ENCODE peak calls at places on chromosome X, in seven cellular contexts. L is transverse colon; Y is CD8-positive, alpha-beta T cell; V is GM12878; Q is aorta; E is gastrocnemius medialis; S is A549. X is an unnamed sample.

GRCh38 chrX:128142745-128143144 is 90.5 kb upstream of the ACTRT1 start:
- DNase-seq in L (no peak), Y (no peak), V (no peak), Q (no peak), E (no peak), S (no peak), X (no peak)

GRCh38 chrX:70168238-70169188 is 8.8 kb upstream of the DGAT2L6 start:
- DNase-seq in L (no peak), Y (no peak), V (no peak), Q (no peak), E (no peak), S (peak; percentile 53), X (no peak)

GRCh38 chrX:6599230-6599629 is 64.3 kb upstream of the VCX3A start:
- DNase-seq in L (no peak), Y (no peak), V (no peak), Q (no peak), E (no peak), S (no peak), X (no peak)

GRCh38 chrX:65528705-65529340 is 5.8 kb downstream of the LAS1L start:
- DNase-seq in L (peak; percentile 60), Y (peak; percentile 76), V (no peak), Q (no peak), E (peak; percentile 19), S (peak; percentile 75), X (no peak)

GRCh38 chrX:31224321-31225012 is 152.6 kb upstream of the FTHL17 start:
- DNase-seq in L (no peak), Y (no peak), V (no peak), Q (no peak), E (no peak), S (no peak), X (no peak)

GRCh38 chrX:73215263-73215662 is 612 bp upstream of the NAP1L2 start:
- DNase-seq in L (no peak), Y (no peak), V (no peak), Q (no peak), E (no peak), S (no peak), X (no peak)

GRCh38 chrX:33128048-33128805 is 83.1 kb downstream of the DMD start:
- DNase-seq in L (no peak), Y (no peak), V (no peak), Q (no peak), E (no peak), S (no peak), X (no peak)

GRCh38 chrX:11435568-11435967 is 142.4 kb downstream of the AMELX start:
- DNase-seq in L (no peak), Y (no peak), V (no peak), Q (no peak), E (no peak), S (no peak), X (no peak)

GRCh38 chrX:2751291-2751690 is 549 bp upstream of the XG start:
- DNase-seq in L (no peak), Y (no peak), V (no peak), Q (no peak), E (no peak), S (no peak), X (no peak)

DNA sequence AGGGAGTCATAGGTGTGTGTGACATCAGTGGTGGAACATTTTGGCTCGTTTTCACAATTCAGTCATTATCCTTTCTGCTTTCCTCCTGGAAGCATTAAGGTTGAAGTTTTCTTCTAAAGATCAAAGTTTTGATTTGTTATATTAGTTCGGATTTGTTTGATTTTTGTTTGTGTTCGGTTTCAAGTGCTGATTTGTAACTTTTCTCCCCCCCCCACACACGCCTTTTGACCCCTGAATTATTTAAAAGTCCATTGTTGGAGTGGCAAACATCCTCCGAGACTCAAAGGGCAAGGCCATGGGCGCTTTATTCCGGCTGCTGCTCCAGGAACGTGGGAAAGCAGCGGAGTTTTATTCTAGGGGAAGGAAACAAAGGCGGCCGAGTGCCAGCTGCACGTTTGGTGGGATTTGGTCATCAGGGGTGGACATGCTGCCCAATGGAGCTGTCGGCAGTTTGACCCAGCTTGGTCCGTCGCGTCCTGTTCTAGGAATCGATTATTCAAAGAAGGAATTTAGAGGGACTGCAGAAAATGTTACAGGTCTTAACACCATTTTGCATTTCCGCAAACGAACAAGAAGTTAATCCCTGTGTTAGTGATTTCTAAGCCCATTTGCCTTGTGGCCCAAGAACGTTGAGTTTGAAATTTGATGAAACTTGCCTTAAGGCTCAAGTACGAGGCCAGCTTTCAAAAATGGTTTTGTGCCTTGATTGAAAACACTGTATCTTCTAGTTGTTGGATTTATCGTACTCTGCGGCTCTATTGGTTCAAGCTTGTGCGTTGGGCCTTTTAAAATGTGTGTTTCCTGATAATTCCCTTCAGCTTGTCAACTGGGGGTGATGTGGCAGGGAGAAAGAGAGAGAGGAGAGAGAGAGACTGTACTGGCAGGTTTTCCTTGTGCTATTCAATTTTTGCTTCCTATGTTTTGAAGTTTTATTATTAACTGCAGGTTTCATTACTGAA is 567 bp upstream of the ZNF41 start:
- DNase-seq in L (peak; percentile 16), Y (no peak), V (no peak), Q (peak; percentile 48), E (peak; percentile 22), S (no peak), X (peak; percentile 56)
- H3K27ac ChIP-seq in L (peak overlapping the region; percentile 92), Y (peak overlapping the region; percentile 81), V (peak overlapping the region; percentile 88), Q (peak overlapping the region; percentile 84), E (peak overlapping the region; percentile 96), S (peak overlapping the region; percentile 99), X (peak overlapping the region; percentile 98)

DNA sequence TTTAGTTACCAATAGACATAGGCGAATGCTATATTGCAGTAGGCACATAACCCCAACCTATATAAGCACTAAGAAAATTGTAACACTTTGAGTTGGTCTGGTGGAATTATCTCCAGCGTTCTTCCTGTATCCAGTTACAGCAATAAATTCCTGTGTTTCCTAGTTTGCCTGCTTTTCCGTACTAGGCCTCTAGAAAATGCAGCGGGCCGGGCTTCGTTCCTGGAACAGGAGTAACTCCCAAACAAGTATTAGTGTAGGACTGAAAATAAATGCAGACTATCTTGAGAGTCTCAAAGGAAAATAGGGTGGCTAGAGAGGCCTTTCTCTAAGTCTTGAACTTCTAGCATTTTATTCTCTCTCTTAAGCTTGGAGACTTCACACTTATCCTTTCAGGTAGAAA is 159.8 kb downstream of the OR13H1 start:
- DNase-seq in L (no peak), Y (no peak), V (no peak), Q (no peak), E (no peak), S (no peak), X (no peak)
- H3K4me3 ChIP-seq in L (no peak overlapping the region), Y (no peak overlapping the region), V (no peak overlapping the region), Q (no peak overlapping the region), E (peak overlapping the region; percentile 66), S (peak overlapping the region; percentile 72), X (peak overlapping the region; percentile 57)

GRCh38 chrX:115630204-115630603 is 69.2 kb downstream of the PLS3 start:
- DNase-seq in L (no peak), Y (no peak), V (no peak), Q (no peak), E (no peak), S (no peak), X (no peak)

GRCh38 chrX:115622534-115622933 is 61.6 kb downstream of the PLS3 start:
- DNase-seq in L (no peak), Y (no peak), V (no peak), Q (no peak), E (no peak), S (no peak), X (no peak)

GRCh38 chrX:115625577-115626301 is 64.8 kb downstream of the PLS3 start:
- DNase-seq in L (no peak), Y (no peak), V (no peak), Q (no peak), E (no peak), S (no peak), X (no peak)

GRCh38 chrX:115624916-115625315 is 63.9 kb downstream of the PLS3 start:
- DNase-seq in L (no peak), Y (no peak), V (no peak), Q (no peak), E (no peak), S (no peak), X (no peak)
- H3K27ac ChIP-seq in L (no peak overlapping the region), Y (no peak overlapping the region), V (no peak overlapping the region), Q (no peak overlapping the region), E (peak overlapping the region; percentile 68), S (no peak overlapping the region), X (no peak overlapping the region)

GRCh38 chrX:102711872-102712215 is 404 bp upstream of the GPRASP2 start:
- DNase-seq in L (no peak), Y (no peak), V (no peak), Q (no peak), E (no peak), S (no peak), X (no peak)

GRCh38 chrX:102712967-102713677 is 874 bp downstream of the GPRASP2 start:
- DNase-seq in L (peak; percentile 55), Y (no peak), V (no peak), Q (peak; percentile 68), E (peak; percentile 27), S (peak; percentile 55), X (peak; percentile 61)

GRCh38 chrX:102708900-102709299 is 3.3 kb upstream of the GPRASP2 start:
- DNase-seq in L (no peak), Y (no peak), V (no peak), Q (no peak), E (no peak), S (no peak), X (no peak)

GRCh38 chrX:102714994-102715393 is 2.7 kb downstream of the GPRASP2 start:
- DNase-seq in L (no peak), Y (no peak), V (no peak), Q (no peak), E (no peak), S (no peak), X (no peak)

DNA sequence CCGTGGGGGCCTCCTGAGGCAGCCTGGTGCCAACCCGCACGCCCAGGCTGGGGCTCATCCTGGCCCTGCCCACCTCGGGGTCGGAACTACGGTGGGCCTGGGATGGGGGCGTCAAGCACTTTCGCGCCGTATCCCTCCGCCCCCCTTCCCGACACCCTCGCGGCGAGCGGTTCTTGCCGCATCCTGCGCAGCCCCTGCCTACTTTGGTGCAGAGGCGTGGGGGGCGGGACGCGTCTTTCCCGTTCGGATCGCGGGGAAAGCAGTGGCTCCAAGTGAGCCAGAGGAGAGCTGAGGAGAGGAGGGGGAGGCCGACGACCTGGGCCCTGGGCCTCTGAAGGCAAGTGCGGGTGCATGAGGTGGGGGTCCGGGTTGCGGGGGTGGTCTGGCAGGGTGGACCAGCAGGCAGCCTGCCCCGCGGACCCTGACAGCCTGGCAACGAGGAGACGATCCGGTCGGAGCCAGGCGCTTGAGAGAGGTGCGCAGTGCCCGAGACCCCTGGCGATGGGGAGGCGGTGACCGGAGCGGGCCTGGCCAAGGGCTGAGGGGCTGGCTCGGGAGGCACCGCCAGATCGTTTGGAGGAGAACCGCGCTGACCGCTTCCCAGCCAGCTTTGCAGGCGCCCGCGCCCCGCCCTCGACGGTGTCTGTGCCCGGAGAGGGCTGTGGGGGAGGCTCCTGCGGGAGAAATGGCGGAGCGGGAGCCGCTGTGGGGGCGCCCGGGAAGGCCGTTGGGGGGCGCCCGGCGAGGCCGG is at the start of gene GPRASP2:
- DNase-seq in L (peak; percentile 38), Y (peak; percentile 57), V (no peak), Q (peak; percentile 74), E (peak; percentile 25), S (no peak), X (peak; percentile 57)
- H3K4me3 ChIP-seq in L (peak within 1 kb of the TSS; percentile 68), Y (peak within 1 kb of the TSS; percentile 54), V (no peak within 1 kb of the TSS), Q (peak within 1 kb of the TSS; percentile 13), E (peak within 1 kb of the TSS; percentile 69), S (peak within 1 kb of the TSS; percentile 64), X (peak within 1 kb of the TSS; percentile 67)